ENCODE peak calls at places on chromosomes 1 and 21, in ten cellular contexts. L is fibroblast of the conjunctiva, T is stomach, O is naive B cell, Z is kidney glomerular epithelial cell, N is Panc1, U is colonic mucosa, S is left ventricle myocardium superior, Q is GM19239, K is Kasumi-1. I is an unnamed sample.

GRCh38 chr21:39776589-39776988 is 31.6 kb downstream of the IGSF5 start:
- DNase-seq in S (no peak), K (peak), O (no peak), Z (no peak), N (no peak), U (no peak), Q (no peak), T (no peak), L (no peak), I (no peak)

GRCh38 chr1:216186816-216187215 is 236.4 kb downstream of the USH2A start:
- DNase-seq in N (no peak), O (no peak), Q (no peak), U (no peak), L (no peak), T (no peak), S (no peak), K (no peak), Z (peak), I (no peak)

GRCh38 chr1:150563340-150564038 is 14.3 kb downstream of the ADAMTSL4 start:
- DNase-seq in T (peak), U (peak), S (peak), K (no peak), O (peak), L (no peak), Q (no peak), Z (peak), N (no peak), I (no peak)

GRCh38 chr1:199735660-199736059 is 291.9 kb upstream of the NR5A2 start:
- DNase-seq in S (no peak), Z (no peak), U (no peak), O (no peak), N (no peak), Q (no peak), K (no peak), T (no peak), L (no peak), I (no peak)

GRCh38 chr1:168472244-168472643 is 71.6 kb downstream of the XCL2 start:
- DNase-seq in K (peak), Z (no peak), S (no peak), O (no peak), L (no peak), Q (no peak), N (no peak), T (no peak), U (no peak), I (no peak)

GRCh38 chr1:12177999-12178441 is 11.2 kb downstream of the TNFRSF1B start:
- DNase-seq in L (peak), Z (peak), K (peak), N (no peak), Q (no peak), O (no peak), T (peak), U (peak), S (peak), I (no peak)

GRCh38 chr1:169146536-169147214 is 40.2 kb downstream of the ATP1B1 start:
- DNase-seq in O (no peak), Z (peak), U (no peak), L (no peak), N (no peak), S (no peak), Q (no peak), T (no peak), K (no peak), I (no peak)

GRCh38 chr1:16716691-16717173 is 23.6 kb upstream of the RNU1-4 start:
- DNase-seq in Q (no peak), O (no peak), Z (no peak), S (no peak), K (no peak), N (no peak), L (no peak), U (no peak), T (peak), I (no peak)

GRCh38 chr1:236345728-236346127 is 48.4 kb upstream of the EDARADD start:
- DNase-seq in K (peak), Z (no peak), S (no peak), Q (no peak), L (no peak), N (no peak), U (no peak), O (no peak), T (no peak), I (no peak)

GRCh38 chr21:39882186-39882882 is 15.1 kb downstream of the PCP4 start:
- DNase-seq in T (no peak), Z (no peak), Q (no peak), L (no peak), O (no peak), K (no peak), S (no peak), U (no peak), N (no peak), I (no peak)

I was measured in NCI-H1417 treated with DMSO at 0.1 percent for 48 hours.